ENCODE peak calls at places on chromosomes 16 and 17, in four cellular contexts. C is AG09309; I is CD4-positive, alpha-beta T cell; R is Caco-2. N is an unnamed sample.

GRCh38 chr16:56038564-56039098 is 152.7 kb upstream of the GNAO1 start:
- DNase-seq in I (no peak), R (no peak), C (no peak), N (no peak)

GRCh38 chr16:89506113-89506504 is 2.1 kb upstream of the SPG7 start:
- DNase-seq in I (no peak), C (no peak), R (no peak), N (no peak)

GRCh38 chr17:79461041-79461440 is 149.8 kb downstream of the RBFOX3 start:
- DNase-seq in I (no peak), R (no peak), C (no peak), N (no peak)

GRCh38 chr16:8458481-8458880 is 131.8 kb downstream of the TMEM114 start:
- DNase-seq in I (no peak), C (no peak), R (no peak), N (no peak)

GRCh38 chr16:30004424-30004776 is 6.4 kb downstream of the DOC2A start:
- DNase-seq in C (no peak), R (no peak), I (no peak), N (no peak)

GRCh38 chr16:76118344-76118743 is 158.9 kb upstream of the CNTNAP4 start:
- DNase-seq in R (no peak), I (no peak), C (no peak), N (no peak)

GRCh38 chr16:47528431-47528830 is 67.3 kb downstream of the PHKB start:
- DNase-seq in R (no peak), I (no peak), C (no peak), N (no peak)

GRCh38 chr17:47999612-48000011 is 28.7 kb downstream of the CDK5RAP3 start:
- DNase-seq in R (no peak), C (peak; percentile 64), I (no peak), N (no peak)

GRCh38 chr16:89367538-89368059 is 122.8 kb downstream of the ANKRD11 start:
- DNase-seq in C (no peak), R (no peak), I (no peak), N (no peak)

GRCh38 chr17:48718781-48719641 is 3.3 kb downstream of the PRAC1 start:
- DNase-seq in R (peak; percentile 42), C (no peak), I (no peak), N (no peak)

GRCh38 chr16:66091462-66091861 is 275.0 kb upstream of the CDH5 start:
- DNase-seq in C (peak; percentile 70), I (no peak), R (no peak), N (no peak)

GRCh38 chr16:13780406-13780805 is 139.5 kb upstream of the ERCC4 start:
- DNase-seq in C (no peak), R (no peak), I (no peak), N (no peak)

GRCh38 chr16:72996291-72997062 is 51.5 kb downstream of the ZFHX3 start:
- DNase-seq in I (no peak), R (peak; percentile 93), C (no peak), N (no peak)

GRCh38 chr16:66275795-66276428 is 90.6 kb upstream of the CDH5 start:
- DNase-seq in C (no peak), R (peak; percentile 60), I (no peak), N (peak; percentile 20)

GRCh38 chr17:81966343-81967243 is 5.6 kb upstream of the NOTUM start:
- DNase-seq in R (no peak), C (no peak), I (no peak), N (no peak)

GRCh38 chr17:10932938-10933337 is 95.1 kb upstream of the PIRT start:
- DNase-seq in I (no peak), C (no peak), R (no peak), N (no peak)

GRCh38 chr16:14372471-14372870 is 257.6 kb downstream of the PARN start:
- DNase-seq in R (no peak), I (no peak), C (no peak), N (no peak)

GRCh38 chr17:61353211-61353610 is 46.4 kb upstream of the TBX2 start:
- DNase-seq in R (no peak), I (no peak), C (no peak), N (no peak)

GRCh38 chr17:8226536-8227237 is 16.3 kb upstream of the AURKB start:
- DNase-seq in I (peak; percentile 27), C (peak; percentile 84), R (peak; percentile 77), N (no peak)

GRCh38 chr17:53316073-53316472 is 506.7 kb upstream of the KIF2B start:
- DNase-seq in R (no peak), C (no peak), I (no peak), N (no peak)

DNA sequence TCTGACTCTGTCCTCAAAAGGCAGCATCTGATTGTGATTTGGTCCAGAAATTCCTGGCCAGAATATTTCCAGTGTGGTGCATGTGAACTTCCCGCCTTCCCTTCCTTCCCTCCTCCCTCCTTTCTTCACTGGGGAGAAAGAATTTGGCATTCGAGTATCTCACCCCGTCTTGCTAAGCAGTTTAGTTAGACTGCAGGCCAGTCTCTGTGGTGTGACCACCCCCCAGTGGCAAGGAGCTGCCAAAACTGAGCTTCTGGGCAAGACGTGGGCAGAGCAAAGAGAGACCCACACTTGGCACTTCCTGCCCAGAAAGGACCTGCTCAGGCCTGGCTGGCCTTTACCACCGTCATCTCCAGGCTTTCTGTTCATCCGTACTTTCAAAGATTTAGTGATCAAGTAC is 36.4 kb downstream of the SNX20 start:
- DNase-seq in C (peak; percentile 4), R (no peak), I (peak; percentile 49), N (no peak)
- TF ChIP-seq CTCF in C (peak; percentile 39), R (peak; percentile 34), I (peak; percentile 50), N (peak; percentile 56)

GRCh38 chr16:31356566-31357323 is 1.8 kb downstream of the ITGAX start:
- DNase-seq in I (no peak), R (no peak), C (no peak), N (no peak)
- TF ChIP-seq CTCF in I (no peak), R (no peak), C (no peak), N (no peak)

GRCh38 chr17:28661635-28662526 is at the start of the genes SDF2 and SUPT6H:
- DNase-seq in I (peak; percentile 90), C (no peak), R (peak; percentile 91), N (no peak)
- TF ChIP-seq CTCF in I (no peak), C (no peak), R (no peak), N (no peak)

GRCh38 chr16:3183445-3184139 is 4.4 kb upstream of the OR1F1 start:
- DNase-seq in C (no peak), I (no peak), R (no peak), N (no peak)
- TF ChIP-seq CTCF in C (no peak), I (peak; percentile 9), R (no peak), N (no peak)

GRCh38 chr17:77476920-77477805 is 336.4 kb downstream of the SEC14L1 start:
- DNase-seq in I (no peak), R (no peak), C (peak; percentile 96), N (peak; percentile 33)
- TF ChIP-seq CTCF in I (no peak), R (no peak), C (no peak), N (no peak)

GRCh38 chr16:79767597-79768280 is 167.2 kb upstream of the MAF start:
- DNase-seq in C (no peak), I (no peak), R (no peak), N (no peak)
- TF ChIP-seq CTCF in C (peak; percentile 52), I (no peak), R (peak; percentile 40), N (peak; percentile 73)

DNA sequence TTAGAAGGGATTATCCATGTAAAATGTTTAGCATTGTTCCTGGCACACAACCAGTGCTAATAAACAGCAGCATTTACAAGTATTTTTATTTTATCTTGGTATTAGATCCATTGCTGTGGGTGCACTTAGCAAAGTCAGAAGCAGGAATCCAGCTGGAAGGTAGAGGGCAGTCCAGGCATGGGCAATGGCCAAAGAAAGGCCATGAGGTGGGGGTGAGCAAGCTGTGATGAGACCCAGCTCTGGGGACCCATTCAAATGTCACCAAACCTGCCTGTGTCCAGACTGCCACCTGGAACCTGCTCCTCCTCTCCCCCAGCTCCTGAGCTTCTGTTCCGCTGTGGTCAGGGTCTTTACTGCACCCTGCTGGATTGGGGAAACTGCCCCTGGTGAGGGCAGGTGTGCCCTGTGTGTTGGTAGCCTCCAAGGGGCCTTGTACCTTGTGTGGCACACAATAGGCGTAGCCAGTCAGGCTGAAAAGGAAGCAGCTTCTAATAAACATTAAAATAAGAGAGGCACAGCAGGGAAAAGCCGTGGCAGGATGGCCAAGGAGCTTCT is 118.0 kb upstream of the CRHR1 start:
- DNase-seq in C (no peak), I (no peak), R (no peak), N (no peak)
- TF ChIP-seq CTCF in C (peak; percentile 14), I (no peak), R (no peak), N (peak; percentile 37)